ENCODE peak calls at places on chromosomes 1 and 21, in ten cellular contexts. One of them, this sample, is unnamed.
A peak's percentile ranks its signal among the peaks of the same experiment; 100 is the strongest.

GRCh38 chr1:165409957-165410356 is 35.0 kb downstream of the RXRG start:
- DNase-seq in mammary epithelial cell: no peak
- DNase-seq in RWPE1: no peak
- DNase-seq in prostate gland: no peak
- DNase-seq in heart right ventricle: peak; percentile 73
- DNase-seq in uterus: no peak
- DNase-seq in CD4-positive, alpha-beta T cell: no peak
- DNase-seq in thoracic aorta: no peak
- DNase-seq in neural progenitor cell: no peak
- DNase-seq in body of pancreas: no peak
- DNase-seq in this sample: no peak

GRCh38 chr1:53366901-53367502 is 39.1 kb upstream of the LRP8 start:
- DNase-seq in body of pancreas: no peak
- DNase-seq in RWPE1: no peak
- DNase-seq in CD4-positive, alpha-beta T cell: no peak
- DNase-seq in neural progenitor cell: no peak
- DNase-seq in mammary epithelial cell: no peak
- DNase-seq in heart right ventricle: no peak
- DNase-seq in thoracic aorta: no peak
- DNase-seq in prostate gland: no peak
- DNase-seq in uterus: no peak
- DNase-seq in this sample: no peak

GRCh38 chr21:35343046-35343816 is 294.1 kb upstream of the RUNX1 start:
- DNase-seq in mammary epithelial cell: no peak
- DNase-seq in neural progenitor cell: no peak
- DNase-seq in uterus: no peak
- DNase-seq in prostate gland: no peak
- DNase-seq in RWPE1: no peak
- DNase-seq in thoracic aorta: no peak
- DNase-seq in CD4-positive, alpha-beta T cell: no peak
- DNase-seq in heart right ventricle: no peak
- DNase-seq in body of pancreas: no peak
- DNase-seq in this sample: no peak

GRCh38 chr1:20538760-20539551 is 13.4 kb upstream of the FAM43B start:
- DNase-seq in prostate gland: no peak
- DNase-seq in neural progenitor cell: no peak
- DNase-seq in uterus: no peak
- DNase-seq in thoracic aorta: no peak
- DNase-seq in body of pancreas: no peak
- DNase-seq in RWPE1: no peak
- DNase-seq in mammary epithelial cell: no peak
- DNase-seq in heart right ventricle: no peak
- DNase-seq in CD4-positive, alpha-beta T cell: no peak
- DNase-seq in this sample: no peak

GRCh38 chr1:53592521-53592982 is 133.4 kb downstream of the DMRTB1 start:
- DNase-seq in mammary epithelial cell: peak; percentile 9
- DNase-seq in neural progenitor cell: peak; percentile 29
- DNase-seq in uterus: peak; percentile 24
- DNase-seq in CD4-positive, alpha-beta T cell: no peak
- DNase-seq in body of pancreas: peak; percentile 15
- DNase-seq in thoracic aorta: no peak
- DNase-seq in RWPE1: no peak
- DNase-seq in prostate gland: peak; percentile 86
- DNase-seq in heart right ventricle: no peak
- DNase-seq in this sample: no peak

GRCh38 chr1:199684686-199685273 is 342.7 kb upstream of the NR5A2 start:
- DNase-seq in body of pancreas: peak; percentile 76
- DNase-seq in mammary epithelial cell: peak; percentile 56
- DNase-seq in thoracic aorta: no peak
- DNase-seq in CD4-positive, alpha-beta T cell: no peak
- DNase-seq in prostate gland: peak; percentile 12
- DNase-seq in neural progenitor cell: peak; percentile 54
- DNase-seq in RWPE1: peak; percentile 88
- DNase-seq in heart right ventricle: peak; percentile 23
- DNase-seq in uterus: no peak
- DNase-seq in this sample: no peak

GRCh38 chr1:22919341-22920025 is 53.2 kb downstream of the LACTBL1 start:
- DNase-seq in uterus: no peak
- DNase-seq in RWPE1: no peak
- DNase-seq in prostate gland: no peak
- DNase-seq in neural progenitor cell: no peak
- DNase-seq in mammary epithelial cell: no peak
- DNase-seq in heart right ventricle: no peak
- DNase-seq in CD4-positive, alpha-beta T cell: no peak
- DNase-seq in body of pancreas: no peak
- DNase-seq in thoracic aorta: no peak
- DNase-seq in this sample: no peak

GRCh38 chr1:23793018-23793781 is 2.3 kb downstream of the LYPLA2 start:
- DNase-seq in RWPE1: peak; percentile 82
- DNase-seq in uterus: no peak
- DNase-seq in prostate gland: peak; percentile 50
- DNase-seq in body of pancreas: peak; percentile 57
- DNase-seq in neural progenitor cell: no peak
- DNase-seq in mammary epithelial cell: peak; percentile 59
- DNase-seq in thoracic aorta: no peak
- DNase-seq in CD4-positive, alpha-beta T cell: no peak
- DNase-seq in heart right ventricle: peak; percentile 54
- DNase-seq in this sample: peak; percentile 62

GRCh38 chr1:175845371-175845770 is 102.0 kb upstream of the TNR start:
- DNase-seq in body of pancreas: no peak
- DNase-seq in uterus: no peak
- DNase-seq in CD4-positive, alpha-beta T cell: no peak
- DNase-seq in prostate gland: no peak
- DNase-seq in mammary epithelial cell: no peak
- DNase-seq in neural progenitor cell: no peak
- DNase-seq in thoracic aorta: no peak
- DNase-seq in RWPE1: no peak
- DNase-seq in heart right ventricle: no peak
- DNase-seq in this sample: no peak

GRCh38 chr1:190001187-190001586 is 476.5 kb downstream of the BRINP3 start:
- DNase-seq in mammary epithelial cell: no peak
- DNase-seq in RWPE1: no peak
- DNase-seq in heart right ventricle: no peak
- DNase-seq in thoracic aorta: no peak
- DNase-seq in prostate gland: no peak
- DNase-seq in neural progenitor cell: no peak
- DNase-seq in uterus: no peak
- DNase-seq in body of pancreas: no peak
- DNase-seq in CD4-positive, alpha-beta T cell: no peak
- DNase-seq in this sample: no peak

GRCh38 chr1:167675440-167675839 is 45.4 kb downstream of the RCSD1 start:
- DNase-seq in CD4-positive, alpha-beta T cell: no peak
- DNase-seq in uterus: no peak
- DNase-seq in mammary epithelial cell: no peak
- DNase-seq in heart right ventricle: no peak
- DNase-seq in thoracic aorta: no peak
- DNase-seq in neural progenitor cell: no peak
- DNase-seq in prostate gland: no peak
- DNase-seq in body of pancreas: no peak
- DNase-seq in RWPE1: no peak
- DNase-seq in this sample: no peak

GRCh38 chr1:203038217-203038741 is 12.0 kb downstream of the PPFIA4 start:
- DNase-seq in heart right ventricle: peak; percentile 74
- DNase-seq in prostate gland: no peak
- DNase-seq in neural progenitor cell: no peak
- DNase-seq in thoracic aorta: peak; percentile 67
- DNase-seq in body of pancreas: peak; percentile 20
- DNase-seq in mammary epithelial cell: peak; percentile 91
- DNase-seq in CD4-positive, alpha-beta T cell: no peak
- DNase-seq in RWPE1: peak; percentile 91
- DNase-seq in uterus: peak; percentile 53
- DNase-seq in this sample: peak; percentile 85

GRCh38 chr1:75133754-75134655 is at the start of gene LHX8:
- DNase-seq in thoracic aorta: no peak
- DNase-seq in heart right ventricle: no peak
- DNase-seq in mammary epithelial cell: no peak
- DNase-seq in prostate gland: no peak
- DNase-seq in CD4-positive, alpha-beta T cell: no peak
- DNase-seq in uterus: no peak
- DNase-seq in RWPE1: no peak
- DNase-seq in neural progenitor cell: peak; percentile 80
- DNase-seq in body of pancreas: no peak
- DNase-seq in this sample: no peak

GRCh38 chr1:231883382-231883781 is 256.8 kb downstream of the DISC1 start:
- DNase-seq in body of pancreas: no peak
- DNase-seq in neural progenitor cell: peak; percentile 15
- DNase-seq in thoracic aorta: no peak
- DNase-seq in uterus: no peak
- DNase-seq in mammary epithelial cell: no peak
- DNase-seq in CD4-positive, alpha-beta T cell: no peak
- DNase-seq in prostate gland: no peak
- DNase-seq in heart right ventricle: no peak
- DNase-seq in RWPE1: no peak
- DNase-seq in this sample: no peak

GRCh38 chr1:231878737-231879136 is 252.1 kb downstream of the DISC1 start:
- DNase-seq in uterus: no peak
- DNase-seq in body of pancreas: no peak
- DNase-seq in CD4-positive, alpha-beta T cell: no peak
- DNase-seq in heart right ventricle: no peak
- DNase-seq in thoracic aorta: no peak
- DNase-seq in RWPE1: no peak
- DNase-seq in mammary epithelial cell: no peak
- DNase-seq in neural progenitor cell: no peak
- DNase-seq in prostate gland: no peak
- DNase-seq in this sample: no peak

GRCh38 chr1:231879296-231879695 is 252.7 kb downstream of the DISC1 start:
- DNase-seq in body of pancreas: no peak
- DNase-seq in RWPE1: no peak
- DNase-seq in heart right ventricle: no peak
- DNase-seq in mammary epithelial cell: no peak
- DNase-seq in uterus: no peak
- DNase-seq in prostate gland: no peak
- DNase-seq in neural progenitor cell: no peak
- DNase-seq in thoracic aorta: no peak
- DNase-seq in CD4-positive, alpha-beta T cell: no peak
- DNase-seq in this sample: no peak
- H3K27ac ChIP-seq in body of pancreas: no peak overlapping the region
- H3K27ac ChIP-seq in RWPE1: no peak overlapping the region
- H3K27ac ChIP-seq in heart right ventricle: no peak overlapping the region
- H3K27ac ChIP-seq in mammary epithelial cell: no peak overlapping the region
- H3K27ac ChIP-seq in uterus: no peak overlapping the region
- H3K27ac ChIP-seq in prostate gland: no peak overlapping the region
- H3K27ac ChIP-seq in neural progenitor cell: no peak overlapping the region
- H3K27ac ChIP-seq in thoracic aorta: no peak overlapping the region
- H3K27ac ChIP-seq in CD4-positive, alpha-beta T cell: no peak overlapping the region
- H3K27ac ChIP-seq in this sample: no peak overlapping the region

GRCh38 chr1:29415156-29415830 is 179.0 kb downstream of the PTPRU start:
- DNase-seq in mammary epithelial cell: peak; percentile 27
- DNase-seq in CD4-positive, alpha-beta T cell: no peak
- DNase-seq in body of pancreas: peak; percentile 38
- DNase-seq in RWPE1: peak; percentile 40
- DNase-seq in neural progenitor cell: peak; percentile 40
- DNase-seq in thoracic aorta: no peak
- DNase-seq in heart right ventricle: no peak
- DNase-seq in uterus: no peak
- DNase-seq in prostate gland: no peak
- DNase-seq in this sample: no peak

GRCh38 chr1:29416825-29417557 is 180.7 kb downstream of the PTPRU start:
- DNase-seq in prostate gland: no peak
- DNase-seq in CD4-positive, alpha-beta T cell: no peak
- DNase-seq in thoracic aorta: no peak
- DNase-seq in RWPE1: no peak
- DNase-seq in heart right ventricle: no peak
- DNase-seq in mammary epithelial cell: peak; percentile 8
- DNase-seq in uterus: peak; percentile 52
- DNase-seq in body of pancreas: peak; percentile 25
- DNase-seq in neural progenitor cell: no peak
- DNase-seq in this sample: no peak

GRCh38 chr1:29416267-29416666 is 179.9 kb downstream of the PTPRU start:
- DNase-seq in CD4-positive, alpha-beta T cell: no peak
- DNase-seq in mammary epithelial cell: no peak
- DNase-seq in prostate gland: no peak
- DNase-seq in RWPE1: no peak
- DNase-seq in heart right ventricle: no peak
- DNase-seq in thoracic aorta: no peak
- DNase-seq in body of pancreas: no peak
- DNase-seq in uterus: no peak
- DNase-seq in neural progenitor cell: peak; percentile 45
- DNase-seq in this sample: no peak

GRCh38 chr1:29417558-29417858 is 181.2 kb downstream of the PTPRU start:
- DNase-seq in heart right ventricle: no peak
- DNase-seq in thoracic aorta: no peak
- DNase-seq in CD4-positive, alpha-beta T cell: no peak
- DNase-seq in uterus: no peak
- DNase-seq in prostate gland: no peak
- DNase-seq in body of pancreas: no peak
- DNase-seq in RWPE1: no peak
- DNase-seq in mammary epithelial cell: no peak
- DNase-seq in neural progenitor cell: no peak
- DNase-seq in this sample: no peak

DNA sequence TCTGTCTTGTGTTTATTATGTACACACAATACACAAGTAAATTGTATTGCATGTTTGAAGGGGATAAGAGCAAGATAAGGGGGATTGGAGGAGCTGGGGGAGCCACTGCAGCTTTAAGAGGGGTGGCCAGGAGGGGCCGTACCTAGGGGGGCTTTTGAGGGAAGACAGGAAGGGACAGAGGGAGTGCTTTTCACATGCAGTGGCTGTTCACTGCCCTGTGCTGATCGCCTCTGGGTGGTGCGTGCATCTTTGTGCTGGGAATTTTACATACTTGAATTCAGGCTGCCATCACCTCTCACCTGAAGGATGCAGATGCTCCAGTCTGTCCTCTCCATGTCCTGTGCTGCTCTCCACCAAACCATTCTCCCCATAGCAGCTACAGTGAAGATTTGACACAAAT is 179.5 kb downstream of the PTPRU start:
- DNase-seq in thoracic aorta: no peak
- DNase-seq in prostate gland: no peak
- DNase-seq in body of pancreas: no peak
- DNase-seq in neural progenitor cell: no peak
- DNase-seq in heart right ventricle: no peak
- DNase-seq in uterus: no peak
- DNase-seq in RWPE1: no peak
- DNase-seq in CD4-positive, alpha-beta T cell: no peak
- DNase-seq in mammary epithelial cell: no peak
- DNase-seq in this sample: no peak
- TF ChIP-seq CTCF in thoracic aorta: no peak
- TF ChIP-seq CTCF in prostate gland: no peak
- TF ChIP-seq CTCF in body of pancreas: no peak
- TF ChIP-seq CTCF in neural progenitor cell: no peak
- TF ChIP-seq CTCF in heart right ventricle: no peak
- TF ChIP-seq CTCF in uterus: no peak
- TF ChIP-seq CTCF in RWPE1: no peak
- TF ChIP-seq CTCF in CD4-positive, alpha-beta T cell: no peak
- TF ChIP-seq CTCF in mammary epithelial cell: no peak
- TF ChIP-seq CTCF in this sample: no peak

GRCh38 chr1:58905126-58905490 is 121.3 kb upstream of the JUN start:
- DNase-seq in heart right ventricle: no peak
- DNase-seq in prostate gland: no peak
- DNase-seq in mammary epithelial cell: no peak
- DNase-seq in body of pancreas: no peak
- DNase-seq in neural progenitor cell: no peak
- DNase-seq in uterus: no peak
- DNase-seq in RWPE1: no peak
- DNase-seq in thoracic aorta: no peak
- DNase-seq in CD4-positive, alpha-beta T cell: no peak
- DNase-seq in this sample: no peak
- H3K27ac ChIP-seq in heart right ventricle: no peak overlapping the region
- H3K27ac ChIP-seq in prostate gland: no peak overlapping the region
- H3K27ac ChIP-seq in mammary epithelial cell: no peak overlapping the region
- H3K27ac ChIP-seq in body of pancreas: peak overlapping the region; percentile 4
- H3K27ac ChIP-seq in neural progenitor cell: no peak overlapping the region
- H3K27ac ChIP-seq in uterus: peak overlapping the region; percentile 98
- H3K27ac ChIP-seq in RWPE1: no peak overlapping the region
- H3K27ac ChIP-seq in thoracic aorta: no peak overlapping the region
- H3K27ac ChIP-seq in CD4-positive, alpha-beta T cell: no peak overlapping the region
- H3K27ac ChIP-seq in this sample: peak overlapping the region; percentile 95

GRCh38 chr1:51926171-51926812 is 47.8 kb upstream of the NRDC start:
- DNase-seq in heart right ventricle: no peak
- DNase-seq in neural progenitor cell: peak; percentile 61
- DNase-seq in CD4-positive, alpha-beta T cell: no peak
- DNase-seq in body of pancreas: no peak
- DNase-seq in mammary epithelial cell: peak; percentile 35
- DNase-seq in RWPE1: no peak
- DNase-seq in thoracic aorta: no peak
- DNase-seq in uterus: no peak
- DNase-seq in prostate gland: no peak
- DNase-seq in this sample: no peak
- TF ChIP-seq CTCF in heart right ventricle: no peak
- TF ChIP-seq CTCF in neural progenitor cell: peak; percentile 57
- TF ChIP-seq CTCF in CD4-positive, alpha-beta T cell: no peak
- TF ChIP-seq CTCF in body of pancreas: no peak
- TF ChIP-seq CTCF in mammary epithelial cell: peak; percentile 54
- TF ChIP-seq CTCF in RWPE1: no peak
- TF ChIP-seq CTCF in thoracic aorta: no peak
- TF ChIP-seq CTCF in uterus: no peak
- TF ChIP-seq CTCF in prostate gland: no peak
- TF ChIP-seq CTCF in this sample: no peak

This sample was measured in psoas muscle.